ENCODE peak calls at places on chromosomes 1 and 21, in four cellular contexts. One of them, this sample, is unnamed.

GRCh38 chr1:109667452-109668122 is at the start of gene GSTM2:
- DNase-seq in astrocyte: peak; percentile 71
- DNase-seq in GM23338: peak; percentile 96
- DNase-seq in K562: peak; percentile 95
- DNase-seq in this sample: peak; percentile 94

GRCh38 chr1:33738976-33739375 is 124.9 kb upstream of the HMGB4 start:
- DNase-seq in astrocyte: no peak
- DNase-seq in K562: no peak
- DNase-seq in GM23338: no peak
- DNase-seq in this sample: no peak

GRCh38 chr1:207502726-207503125 is 6.8 kb downstream of the CR1 start:
- DNase-seq in astrocyte: no peak
- DNase-seq in GM23338: no peak
- DNase-seq in K562: no peak
- DNase-seq in this sample: no peak

GRCh38 chr1:68347415-68347814 is 102.3 kb downstream of the RPE65 start:
- DNase-seq in GM23338: no peak
- DNase-seq in astrocyte: no peak
- DNase-seq in K562: no peak
- DNase-seq in this sample: no peak

GRCh38 chr1:221972262-221973235 is 230.7 kb upstream of the DUSP10 start:
- DNase-seq in GM23338: peak; percentile 24
- DNase-seq in K562: no peak
- DNase-seq in astrocyte: no peak
- DNase-seq in this sample: no peak

GRCh38 chr21:43304206-43304605 is 122.7 kb downstream of the SIK1 start:
- DNase-seq in astrocyte: no peak
- DNase-seq in K562: no peak
- DNase-seq in GM23338: no peak
- DNase-seq in this sample: no peak

GRCh38 chr1:48309564-48310082 is 87.1 kb downstream of the SLC5A9 start:
- DNase-seq in astrocyte: no peak
- DNase-seq in GM23338: no peak
- DNase-seq in K562: no peak
- DNase-seq in this sample: no peak

GRCh38 chr1:168623003-168623828 is 46.8 kb downstream of the XCL1 start:
- DNase-seq in GM23338: no peak
- DNase-seq in astrocyte: peak; percentile 96
- DNase-seq in K562: peak; percentile 22
- DNase-seq in this sample: peak; percentile 36

GRCh38 chr1:228695015-228695955 is 40.0 kb upstream of the RHOU start:
- DNase-seq in K562: no peak
- DNase-seq in GM23338: no peak
- DNase-seq in astrocyte: no peak
- DNase-seq in this sample: no peak

GRCh38 chr1:237851209-237851845 is 39.4 kb downstream of the ZP4 start:
- DNase-seq in astrocyte: peak; percentile 40
- DNase-seq in GM23338: peak; percentile 91
- DNase-seq in K562: peak; percentile 10
- DNase-seq in this sample: peak; percentile 77

GRCh38 chr1:156524481-156524869 is 23.9 kb upstream of the MEF2D start:
- DNase-seq in astrocyte: no peak
- DNase-seq in GM23338: no peak
- DNase-seq in K562: no peak
- DNase-seq in this sample: no peak

GRCh38 chr1:207031632-207032258 is 811 bp downstream of the C1orf116 start:
- DNase-seq in GM23338: no peak
- DNase-seq in K562: no peak
- DNase-seq in astrocyte: no peak
- DNase-seq in this sample: no peak

GRCh38 chr1:193283026-193283425 is 96.6 kb upstream of the B3GALT2 start:
- DNase-seq in GM23338: peak; percentile 50
- DNase-seq in astrocyte: peak; percentile 49
- DNase-seq in K562: no peak
- DNase-seq in this sample: no peak

DNA sequence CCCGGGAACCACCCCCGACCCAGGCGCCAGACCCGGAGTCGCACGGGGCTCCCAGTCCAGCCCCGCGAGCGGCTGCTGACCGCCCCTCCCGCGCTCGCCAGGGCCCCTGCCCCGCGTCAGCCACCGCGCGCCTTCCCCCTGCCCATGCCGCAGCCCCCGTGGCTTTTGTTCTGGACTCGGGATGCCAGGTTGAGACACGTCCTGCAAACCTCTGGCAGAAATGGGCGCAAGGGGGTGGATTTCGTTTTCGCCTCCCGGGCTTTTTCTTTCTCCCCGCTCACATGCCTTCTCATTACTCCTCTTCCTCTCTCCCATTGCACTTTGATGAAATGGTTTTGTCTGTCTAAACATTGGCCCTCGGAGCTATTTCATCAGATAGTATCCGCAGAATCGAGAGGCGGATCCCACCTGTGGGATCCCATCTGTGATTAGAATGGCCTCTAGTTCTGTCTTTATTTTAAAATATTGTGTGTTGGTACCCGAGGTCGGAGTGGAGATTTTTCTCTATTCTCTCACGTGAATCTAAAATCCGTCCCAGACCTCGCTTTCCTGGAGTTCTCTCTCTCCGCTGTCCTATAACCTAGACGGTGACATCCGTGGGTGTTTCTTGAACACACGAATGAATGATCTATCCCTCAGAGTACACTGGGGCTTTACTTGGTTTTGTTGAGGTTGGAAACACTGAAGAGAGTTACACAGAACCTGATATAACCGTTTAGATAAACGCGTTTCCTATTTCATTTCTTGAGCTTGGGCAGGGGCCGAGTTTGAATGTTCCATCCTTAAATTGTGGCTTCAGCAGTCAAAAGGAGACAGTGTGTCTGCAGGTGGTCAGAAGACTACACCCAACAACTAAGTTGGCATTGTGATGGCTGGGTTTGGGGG is 1.9 kb downstream of the EDARADD start:
- DNase-seq in GM23338: peak; percentile 54
- DNase-seq in K562: peak; percentile 51
- DNase-seq in astrocyte: no peak
- DNase-seq in this sample: no peak
- TF ChIP-seq EZH2 in GM23338: no peak
- TF ChIP-seq EZH2 in K562: no peak
- TF ChIP-seq EZH2 in astrocyte: no peak
- TF ChIP-seq EZH2 in this sample: no peak

GRCh38 chr1:41362357-41362721 is 1.1 kb downstream of the FOXO6 start:
- DNase-seq in GM23338: no peak
- DNase-seq in astrocyte: no peak
- DNase-seq in K562: no peak
- DNase-seq in this sample: no peak
- H3K4me3 ChIP-seq in GM23338: peak overlapping the region; percentile 68
- H3K4me3 ChIP-seq in astrocyte: no peak overlapping the region
- H3K4me3 ChIP-seq in K562: peak overlapping the region; percentile 42
- H3K4me3 ChIP-seq in this sample: peak overlapping the region; percentile 70

GRCh38 chr1:18949689-18950414 is 6.6 kb downstream of the IFFO2 start:
- DNase-seq in astrocyte: peak; percentile 58
- DNase-seq in K562: peak; percentile 51
- DNase-seq in GM23338: peak; percentile 72
- DNase-seq in this sample: no peak
- TF ChIP-seq CTCF in astrocyte: no peak
- TF ChIP-seq CTCF in K562: peak; percentile 25
- TF ChIP-seq CTCF in GM23338: peak; percentile 18
- TF ChIP-seq CTCF in this sample: no peak

GRCh38 chr1:63327417-63328139 is 5.2 kb downstream of the FOXD3 start:
- DNase-seq in astrocyte: peak; percentile 6
- DNase-seq in GM23338: peak; percentile 96
- DNase-seq in K562: peak; percentile 80
- DNase-seq in this sample: peak; percentile 76

GRCh38 chr1:63328140-63328521 is 5.8 kb downstream of the FOXD3 start:
- DNase-seq in GM23338: peak; percentile 53
- DNase-seq in K562: no peak
- DNase-seq in astrocyte: no peak
- DNase-seq in this sample: no peak

GRCh38 chr1:63326106-63326472 is 3.7 kb downstream of the FOXD3 start:
- DNase-seq in astrocyte: no peak
- DNase-seq in GM23338: peak; percentile 69
- DNase-seq in K562: no peak
- DNase-seq in this sample: no peak

GRCh38 chr1:63324779-63325119 is 2.4 kb downstream of the FOXD3 start:
- DNase-seq in K562: no peak
- DNase-seq in astrocyte: no peak
- DNase-seq in GM23338: no peak
- DNase-seq in this sample: no peak

GRCh38 chr1:63326473-63327380 is 4.4 kb downstream of the FOXD3 start:
- DNase-seq in GM23338: peak; percentile 65
- DNase-seq in astrocyte: no peak
- DNase-seq in K562: no peak
- DNase-seq in this sample: peak; percentile 16
- TF ChIP-seq EZH2 in GM23338: peak; percentile 42
- TF ChIP-seq EZH2 in astrocyte: peak; percentile 68
- TF ChIP-seq EZH2 in K562: no peak
- TF ChIP-seq EZH2 in this sample: peak; percentile 58

DNA sequence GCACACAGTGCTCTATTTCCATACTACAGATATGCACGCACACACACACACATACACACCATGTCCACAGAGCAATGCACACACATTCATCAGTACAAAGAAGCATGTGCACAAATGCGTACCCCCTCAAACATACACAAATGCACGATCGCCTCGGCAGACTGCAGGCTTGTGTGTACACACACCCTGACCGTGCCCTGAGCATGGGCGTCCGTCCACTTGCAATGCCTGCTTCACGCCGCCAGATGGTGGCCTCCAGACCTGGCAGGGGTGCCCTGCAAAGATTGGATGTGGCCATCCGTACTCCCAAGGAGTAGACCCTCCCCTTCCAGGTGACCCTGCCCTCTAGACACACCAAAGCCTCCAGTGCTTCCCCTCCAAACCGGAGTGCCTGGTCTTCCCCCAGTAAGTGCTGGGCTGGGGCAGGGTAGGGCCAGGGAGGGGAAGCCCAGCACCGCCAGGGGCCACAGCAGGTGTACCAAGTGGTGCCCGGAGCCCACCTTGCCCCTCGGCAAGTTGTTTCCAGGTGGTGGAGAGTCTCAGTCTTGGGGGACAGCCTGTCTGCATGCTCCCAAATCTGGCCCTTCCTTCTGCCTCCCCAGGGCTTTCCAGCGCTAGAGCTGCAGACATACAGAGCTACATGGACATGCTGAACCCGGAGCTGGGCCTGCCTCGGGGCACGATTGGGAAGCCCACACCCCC is 20.6 kb downstream of the ESPN start:
- DNase-seq in K562: peak; percentile 39
- DNase-seq in astrocyte: peak; percentile 10
- DNase-seq in GM23338: peak; percentile 76
- DNase-seq in this sample: peak; percentile 69
- H3K4me3 ChIP-seq in K562: no peak overlapping the region
- H3K4me3 ChIP-seq in astrocyte: no peak overlapping the region
- H3K4me3 ChIP-seq in GM23338: no peak overlapping the region
- H3K4me3 ChIP-seq in this sample: no peak overlapping the region